ENCODE peak calls at places on chromosomes 5 and 9, in four cellular contexts. F is neural progenitor cell, P is PC-9, E is adrenal gland. G is an unnamed sample. For H3K4me1, the result is how much of the 10 kb centered on the place peaks cover.

GRCh38 chr9:114225534-114226288 is 70.4 kb downstream of the COL27A1 start:
- DNase-seq in E (no peak), P (no peak), F (no peak), G (no peak)

GRCh38 chr5:159504857-159505304 is 174.6 kb upstream of the IL12B start:
- DNase-seq in P (peak), E (peak), F (no peak), G (no peak)

GRCh38 chr5:101678494-101679193 is 617.4 kb downstream of the SLCO4C1 start:
- DNase-seq in P (peak), E (peak), F (peak), G (no peak)

GRCh38 chr5:128534729-128535128 is 3.3 kb downstream of the FBN2 start:
- DNase-seq in P (peak), E (peak), F (no peak), G (no peak)

GRCh38 chr9:82488702-82489578 is 500.4 kb downstream of the SPATA31D1 start:
- DNase-seq in P (no peak), E (no peak), F (no peak), G (no peak)

GRCh38 chr5:122473138-122473843 is 161.3 kb downstream of the SNCAIP start:
- DNase-seq in E (no peak), F (no peak), P (no peak), G (no peak)

GRCh38 chr9:84955971-84956370 is 286.4 kb downstream of the NTRK2 start:
- DNase-seq in E (no peak), F (no peak), P (no peak), G (no peak)

GRCh38 chr9:38039907-38040682 is 28.9 kb downstream of the SHB start:
- DNase-seq in E (no peak), F (no peak), P (no peak), G (no peak)

GRCh38 chr5:155019601-155020226 is 6.2 kb downstream of the KIF4B start:
- DNase-seq in F (no peak), P (no peak), E (no peak), G (no peak)

GRCh38 chr5:74356009-74356695 is 284.4 kb downstream of the ENC1 start:
- DNase-seq in E (no peak), F (no peak), P (no peak), G (no peak)

GRCh38 chr9:114314256-114314867 is 8.5 kb upstream of the ORM1 start:
- DNase-seq in E (no peak), F (no peak), P (no peak), G (no peak)

GRCh38 chr5:76714771-76715483 is 999 bp upstream of the F2R start:
- DNase-seq in E (peak), F (peak), P (peak), G (no peak)

GRCh38 chr9:85213650-85214607 is 527.8 kb downstream of the AGTPBP1 start:
- DNase-seq in E (no peak), F (peak), P (no peak), G (no peak)

DNA sequence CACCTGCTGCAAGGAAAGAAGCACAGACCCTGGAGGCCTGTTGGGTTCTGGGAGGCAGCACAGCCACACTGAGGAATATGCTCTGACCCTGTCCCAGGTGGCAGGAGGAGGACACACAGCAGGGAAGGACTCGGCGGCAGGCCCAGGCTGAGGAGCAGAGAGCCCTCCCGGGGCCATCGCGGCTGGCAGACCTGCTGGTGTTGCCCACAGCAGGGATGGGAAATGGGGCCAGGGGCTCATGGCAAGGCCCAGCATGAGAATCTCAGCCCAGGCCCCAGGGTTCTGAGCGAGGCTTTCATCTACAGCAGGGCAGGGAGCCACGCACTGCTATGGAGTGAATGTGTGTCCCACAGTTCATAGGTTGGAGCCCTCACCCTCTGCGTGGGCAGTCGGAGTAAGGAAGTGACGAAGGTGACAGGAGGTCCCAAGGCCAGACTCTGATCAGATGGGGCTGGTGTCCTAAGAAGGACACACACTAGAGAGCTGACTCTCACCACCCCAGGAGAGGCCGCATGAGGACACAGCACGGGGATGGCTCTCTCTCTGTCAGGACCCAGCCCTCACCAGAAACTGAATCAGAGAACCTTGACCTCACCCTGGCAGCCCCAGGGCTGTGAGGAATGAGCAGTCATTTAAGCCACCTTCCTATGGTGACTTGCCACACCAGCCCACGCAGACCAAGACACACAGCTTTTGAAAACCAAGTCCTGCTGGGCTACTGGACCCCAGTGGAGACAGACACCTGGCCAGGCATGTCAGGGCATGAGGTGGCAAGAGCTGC is 10.3 kb upstream of the GPSM1 start:
- DNase-seq in P (no peak), E (peak), F (no peak), G (no peak)
- H3K4me1 ChIP-seq in P (under half), E (under half), F (under half), G (under half)

DNA sequence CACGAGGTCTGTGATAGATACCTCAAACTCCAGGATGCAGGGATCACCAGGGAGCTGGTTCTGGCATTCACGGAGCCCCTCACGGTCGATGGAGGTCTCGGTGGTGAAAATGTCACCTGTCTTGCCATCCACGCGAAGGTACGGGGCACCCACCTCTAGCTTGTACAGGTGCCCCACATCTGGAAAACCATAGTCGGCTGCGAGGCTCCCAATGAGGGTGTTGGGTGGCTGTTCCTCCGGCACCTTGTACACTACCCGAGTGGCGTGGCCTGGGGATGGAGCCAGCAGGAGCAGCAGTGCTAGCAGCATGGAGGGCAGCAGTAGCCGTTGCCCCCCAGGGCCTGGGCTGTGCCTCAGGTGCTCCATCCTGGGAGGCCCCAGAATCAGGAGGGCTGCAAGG is 9.2 kb downstream of the PCDH1 start:
- DNase-seq in P (no peak), F (no peak), E (no peak), G (no peak)
- H3K27ac ChIP-seq in P (peak), F (no peak), E (no peak), G (no peak)

GRCh38 chr9:73260506-73260905 is 108.8 kb downstream of the ANXA1 start:
- DNase-seq in E (no peak), F (no peak), P (no peak), G (no peak)

GRCh38 chr9:73259086-73259696 is 107.5 kb downstream of the ANXA1 start:
- DNase-seq in F (no peak), P (no peak), E (no peak), G (no peak)

GRCh38 chr9:73265876-73266275 is 114.2 kb downstream of the ANXA1 start:
- DNase-seq in E (no peak), P (no peak), F (no peak), G (no peak)

GRCh38 chr9:73269430-73270101 is 117.9 kb downstream of the ANXA1 start:
- DNase-seq in P (no peak), F (peak), E (no peak), G (no peak)

DNA sequence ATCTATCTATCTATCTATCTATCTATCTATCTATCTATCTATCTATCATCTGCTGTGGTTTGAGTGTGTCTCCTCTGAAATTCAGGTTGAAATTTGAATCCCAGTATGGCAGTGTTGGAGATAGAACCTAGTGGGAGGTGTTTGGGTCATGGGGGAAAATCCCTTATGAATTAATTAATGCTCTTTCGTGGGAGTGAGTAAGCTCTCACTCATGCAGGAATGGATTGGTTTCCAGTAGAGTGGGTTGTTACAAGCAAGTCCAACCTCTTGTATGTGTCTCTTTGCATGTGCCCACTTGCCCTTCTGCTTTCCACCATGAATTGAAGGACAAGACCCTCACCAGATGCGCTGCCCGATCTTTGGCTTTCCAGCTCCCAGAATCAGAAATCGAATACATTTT is 113.0 kb downstream of the ANXA1 start:
- DNase-seq in E (no peak), P (no peak), F (no peak), G (no peak)
- H3K4me3 ChIP-seq in E (no peak), P (no peak), F (no peak), G (no peak)

GRCh38 chr9:136082496-136083361 is 12.4 kb downstream of the NACC2 start:
- DNase-seq in F (peak), E (no peak), P (no peak), G (no peak)

GRCh38 chr9:136085815-136086212 is 9.3 kb downstream of the NACC2 start:
- DNase-seq in E (peak), P (no peak), F (no peak), G (no peak)

GRCh38 chr9:136084191-136084944 is 10.7 kb downstream of the NACC2 start:
- DNase-seq in P (no peak), E (no peak), F (peak), G (peak)

GRCh38 chr9:136081826-136082495 is 13.1 kb downstream of the NACC2 start:
- DNase-seq in E (no peak), P (no peak), F (peak), G (no peak)

GRCh38 chr9:136083558-136084190 is 11.4 kb downstream of the NACC2 start:
- DNase-seq in F (peak), P (no peak), E (no peak), G (no peak)
- H3K4me1 ChIP-seq in F (under half), P (under half), E (half or more), G (under half)

DNA sequence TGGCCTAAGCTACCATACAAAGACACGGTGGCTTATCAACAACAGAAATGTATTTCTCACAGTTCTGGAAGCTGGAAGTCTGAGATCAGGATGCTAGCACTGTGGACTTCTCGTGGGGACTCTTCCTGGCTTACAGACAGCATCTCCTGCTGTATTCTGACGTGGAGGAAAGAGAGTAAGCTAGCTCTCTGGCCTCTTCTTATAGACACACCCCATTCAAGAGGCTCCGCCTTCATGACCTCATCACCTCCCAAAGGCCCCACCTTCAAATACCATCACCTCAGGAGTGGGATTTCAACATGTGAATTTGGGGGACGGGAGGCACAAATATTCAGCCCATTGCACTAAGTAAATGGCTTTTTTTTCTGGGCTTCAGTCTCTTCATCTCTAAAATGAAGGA is 27.6 kb downstream of the KCNMB1 start:
- DNase-seq in E (no peak), F (no peak), P (no peak), G (no peak)
- H3K27ac ChIP-seq in E (peak), F (no peak), P (no peak), G (no peak)

GRCh38 chr5:64771736-64772135 is 3.0 kb downstream of the CWC27 start:
- DNase-seq in P (no peak), E (no peak), F (no peak), G (no peak)

GRCh38 chr5:64766934-64767333 is 1.6 kb downstream of the SREK1IP1 start:
- DNase-seq in F (no peak), P (no peak), E (no peak), G (no peak)

GRCh38 chr5:64768358-64769312 is at the start of the genes CWC27 and SREK1IP1:
- DNase-seq in P (peak), F (peak), E (peak), G (peak)

GRCh38 chr5:64767959-64768357 is 533 bp downstream of the SREK1IP1 start:
- DNase-seq in E (no peak), P (no peak), F (peak), G (no peak)

GRCh38 chr5:64769856-64770255 is 1.1 kb downstream of the CWC27 start:
- DNase-seq in E (no peak), F (no peak), P (no peak), G (no peak)
- H3K4me3 ChIP-seq in E (no peak), F (peak), P (peak), G (peak)

GRCh38 chr5:15524712-15525111 is 24.7 kb downstream of the FBXL7 start:
- DNase-seq in F (no peak), E (no peak), P (no peak), G (no peak)
- H3K4me1 ChIP-seq in F (under half), E (under half), P (under half), G (under half)

DNA sequence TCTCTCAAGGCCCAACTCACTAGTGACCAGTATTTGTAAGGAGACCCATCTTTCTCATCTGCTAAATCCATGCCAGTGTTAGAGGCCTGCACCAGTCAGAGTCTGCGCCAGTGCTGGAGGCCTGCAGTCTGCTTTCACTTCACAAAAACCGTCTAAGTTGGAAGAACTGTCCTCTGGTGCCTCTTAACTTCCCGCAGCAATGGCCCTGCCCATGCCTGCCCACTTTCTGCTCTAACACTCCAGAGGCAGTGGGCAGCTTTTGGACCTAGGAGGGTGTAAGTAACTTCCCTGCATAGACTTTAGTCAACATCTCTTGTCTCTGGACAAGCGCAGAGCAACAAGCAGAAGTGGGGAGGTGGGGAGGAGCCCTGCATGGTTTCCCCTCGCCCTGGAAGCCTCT is 152.9 kb downstream of the AUH start:
- DNase-seq in P (no peak), E (no peak), F (no peak), G (no peak)
- H3K27ac ChIP-seq in P (no peak), E (peak), F (no peak), G (no peak)

GRCh38 chr5:54257366-54258118 is 52.8 kb downstream of the ARL15 start:
- DNase-seq in F (no peak), E (no peak), P (no peak), G (no peak)

GRCh38 chr5:54249210-54250028 is 61.0 kb downstream of the ARL15 start:
- DNase-seq in P (no peak), E (peak), F (no peak), G (peak)

GRCh38 chr5:54259090-54259489 is 51.3 kb downstream of the ARL15 start:
- DNase-seq in E (no peak), F (no peak), P (no peak), G (no peak)

GRCh38 chr5:54251981-54252380 is 58.4 kb downstream of the ARL15 start:
- DNase-seq in F (no peak), P (no peak), E (no peak), G (no peak)

GRCh38 chr5:54254482-54255198 is 55.7 kb downstream of the ARL15 start:
- DNase-seq in E (peak), F (peak), P (no peak), G (no peak)
- H3K4me3 ChIP-seq in E (no peak), F (no peak), P (no peak), G (no peak)

DNA sequence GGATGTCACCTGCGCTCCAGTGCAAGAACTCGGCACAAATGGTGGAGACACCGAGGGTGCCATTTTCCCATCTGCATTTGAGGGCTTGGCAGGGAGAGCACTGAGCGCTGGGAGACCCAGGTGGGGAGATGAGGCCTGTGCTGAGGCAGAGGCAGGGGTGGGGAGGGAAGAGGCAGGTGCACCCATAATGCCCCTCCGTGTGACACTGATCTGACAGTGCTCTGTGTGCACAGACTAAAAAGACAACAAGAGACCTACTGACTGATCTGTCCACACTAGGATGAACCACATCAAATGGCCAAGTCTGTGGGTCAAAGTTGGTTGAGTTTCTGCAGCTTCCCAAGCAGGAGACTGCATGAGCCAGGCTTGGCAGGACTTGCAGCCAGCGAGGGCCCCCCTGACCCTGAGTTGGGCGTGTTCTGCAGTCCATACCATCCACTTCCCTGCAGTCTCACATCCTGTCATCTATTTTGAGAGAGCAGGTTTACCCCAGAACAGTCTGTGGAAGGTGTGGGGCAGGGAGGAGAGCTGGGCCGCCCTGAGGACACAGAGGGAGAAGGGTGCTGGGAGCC is 41.9 kb downstream of the NEK6 start:
- DNase-seq in E (no peak), P (peak), F (no peak), G (no peak)
- H3K4me1 ChIP-seq in E (under half), P (under half), F (under half), G (under half)

G was measured in CD4-positive, CD25-positive, alpha-beta regulatory T cell.